ENCODE peak calls at places on chromosomes 1 and 21, in five cellular contexts. X, Z, G, M and B are unnamed samples. For H3K79me1, the result is how much of the 10 kb centered on the place peaks cover.

GRCh38 chr1:109061183-109061582 is 14.6 kb downstream of the TAF13 start:
- DNase-seq in Z (no peak), G (no peak), X (no peak), M (no peak), B (no peak)

GRCh38 chr1:46555826-46556619 is 4.6 kb upstream of the KNCN start:
- DNase-seq in X (no peak), Z (no peak), G (no peak), M (no peak), B (no peak)

GRCh38 chr1:179816196-179816960 is 61.2 kb downstream of the TOR1AIP2 start:
- DNase-seq in G (no peak), M (no peak), X (no peak), Z (peak), B (no peak)

GRCh38 chr1:239084459-239085080 is 301.8 kb upstream of the CHRM3 start:
- DNase-seq in X (no peak), Z (no peak), M (no peak), G (no peak), B (no peak)

GRCh38 chr1:229136817-229137216 is 134.1 kb upstream of the RAB4A start:
- DNase-seq in Z (no peak), G (no peak), X (no peak), M (no peak), B (no peak)

GRCh38 chr1:38243106-38243505 is 196.5 kb upstream of the POU3F1 start:
- DNase-seq in G (peak), Z (no peak), M (peak), X (no peak), B (no peak)

GRCh38 chr1:109877320-109877771 is 33.3 kb upstream of the CSF1 start:
- DNase-seq in M (peak), Z (peak), G (peak), X (peak), B (peak)

GRCh38 chr1:228210684-228211083 is 2.8 kb downstream of the OBSCN start:
- DNase-seq in G (no peak), M (no peak), Z (no peak), X (no peak), B (no peak)

GRCh38 chr1:212290608-212291007 is 5.4 kb downstream of the PPP2R5A start:
- DNase-seq in M (no peak), X (no peak), Z (peak), G (no peak), B (no peak)

GRCh38 chr1:26560403-26560780 is 30.8 kb downstream of the RPS6KA1 start:
- DNase-seq in M (no peak), Z (no peak), X (no peak), G (no peak), B (no peak)

GRCh38 chr1:94962745-94963265 is 35.9 kb upstream of the CNN3 start:
- DNase-seq in M (no peak), G (no peak), X (peak), Z (peak), B (no peak)

DNA sequence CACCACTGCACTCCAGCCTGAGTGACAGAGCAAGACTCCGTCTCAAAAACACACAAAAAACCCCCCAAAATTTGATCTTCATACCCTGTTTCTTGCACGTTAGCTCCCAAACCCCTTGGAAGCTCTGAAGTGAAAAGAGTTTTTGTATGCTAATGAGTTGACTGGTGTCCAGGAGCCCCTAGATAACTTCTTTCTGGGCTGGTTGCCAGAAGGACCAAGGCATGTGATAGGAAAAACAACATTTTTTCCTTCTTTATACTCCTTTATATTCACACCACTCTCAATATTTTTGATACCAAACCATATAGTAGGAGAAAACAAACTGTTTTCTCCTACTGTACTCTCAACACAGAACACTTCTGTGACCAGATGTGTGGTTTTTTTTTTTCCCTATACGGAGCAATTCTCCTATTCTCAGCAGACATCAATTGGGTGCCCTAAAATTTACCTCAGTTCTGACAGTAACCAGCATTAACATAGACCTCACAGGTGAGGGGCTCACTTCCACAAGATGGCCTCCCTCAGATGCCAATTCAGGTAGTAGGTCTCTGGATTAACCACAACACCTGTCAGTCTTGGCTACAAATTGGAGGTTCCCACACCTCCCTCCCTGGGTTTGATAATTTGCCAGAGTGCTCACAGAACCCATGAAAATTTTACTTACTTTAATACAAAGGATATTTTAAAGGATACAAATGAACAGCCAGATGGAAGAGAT is 25.5 kb downstream of the ZYG11B start:
- DNase-seq in Z (peak), G (no peak), X (peak), M (no peak), B (no peak)
- H3K4me2 ChIP-seq in Z (no peak), G (no peak), X (no peak), M (no peak), B (no peak)

GRCh38 chr1:42957229-42957879 is 1.3 kb downstream of the SLC2A1 start:
- DNase-seq in G (no peak), Z (no peak), M (no peak), X (no peak), B (no peak)
- H3K79me1 ChIP-seq in G (under half), Z (under half), M (under half), X (under half), B (under half)

GRCh38 chr21:46388896-46389295 is 64.9 kb downstream of the PCNT start:
- DNase-seq in G (no peak), X (no peak), Z (no peak), M (no peak), B (no peak)
- H2BK5ac ChIP-seq in G (no peak), X (no peak), Z (no peak), M (no peak), B (no peak)

DNA sequence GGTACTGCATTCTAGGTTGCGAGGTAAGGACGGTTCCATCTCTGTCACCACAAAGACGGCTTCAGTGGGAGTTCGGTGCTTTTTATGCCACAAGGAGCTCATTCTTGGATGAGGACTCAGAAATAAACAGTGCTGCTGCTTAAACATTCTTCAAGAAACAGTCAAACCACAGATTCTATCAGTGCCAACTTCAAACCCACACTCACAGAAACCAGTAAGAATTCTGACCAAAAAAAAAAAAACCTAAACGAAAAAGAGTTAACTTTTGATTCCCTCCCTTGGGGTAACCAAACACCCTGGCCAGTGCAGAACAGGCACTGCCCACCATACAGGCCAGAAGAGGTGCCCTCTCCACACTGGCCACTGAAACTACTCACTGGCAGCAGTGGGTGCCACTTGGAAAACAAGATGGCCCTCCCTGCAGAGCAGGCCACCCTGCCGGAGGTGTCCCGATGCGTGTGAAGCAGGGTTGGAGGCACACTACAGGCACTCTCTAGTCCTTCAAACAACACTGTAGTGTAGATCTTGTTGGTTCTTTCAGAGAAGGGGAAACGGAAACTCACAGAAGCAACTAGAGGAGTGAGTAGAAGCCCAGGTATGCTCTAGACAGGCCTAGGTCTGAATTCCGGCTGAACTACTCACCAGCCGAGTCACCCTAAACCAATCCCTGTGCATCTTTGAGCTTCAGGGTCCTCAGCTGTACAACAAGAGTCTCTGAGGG is 87.3 kb upstream of the TLR5 start:
- DNase-seq in M (peak), G (peak), X (peak), Z (peak), B (no peak)
- H3K4me2 ChIP-seq in M (no peak), G (no peak), X (no peak), Z (peak), B (no peak)